ENCODE peak calls at places on chromosomes 11 and 22, in ten cellular contexts. D, B, J, K, N, Y, G, C, L and A are unnamed samples.

GRCh38 chr11:120147950-120148270 is 10.0 kb upstream of the TRIM29 start:
- DNase-seq in D (no peak), B (no peak), J (no peak), K (no peak), N (no peak), Y (no peak), G (no peak), C (no peak), L (no peak), A (no peak)

GRCh38 chr11:118010738-118011461 is 24.7 kb downstream of the IL10RA start:
- DNase-seq in D (no peak), B (no peak), J (no peak), K (no peak), N (peak; percentile 68), Y (no peak), G (peak; percentile 35), C (no peak), L (no peak), A (peak; percentile 66)

GRCh38 chr22:49626361-49627216 is 201.1 kb downstream of the BRD1 start:
- DNase-seq in D (no peak), B (no peak), J (no peak), K (no peak), N (no peak), Y (no peak), G (no peak), C (no peak), L (no peak), A (no peak)

GRCh38 chr22:50656122-50657070 is 16.2 kb upstream of the SHANK3 start:
- DNase-seq in D (no peak), B (peak; percentile 81), J (no peak), K (no peak), N (no peak), Y (no peak), G (no peak), C (peak; percentile 74), L (peak; percentile 62), A (peak; percentile 37)

GRCh38 chr11:7546324-7546791 is 32.6 kb downstream of the PPFIBP2 start:
- DNase-seq in D (no peak), B (peak; percentile 42), J (no peak), K (no peak), N (no peak), Y (no peak), G (peak; percentile 62), C (no peak), L (no peak), A (peak; percentile 31)

GRCh38 chr22:46473021-46473779 is 64.2 kb downstream of the CELSR1 start:
- DNase-seq in D (no peak), B (no peak), J (no peak), K (no peak), N (no peak), Y (no peak), G (no peak), C (no peak), L (no peak), A (no peak)

GRCh38 chr22:50298937-50299656 is 8.3 kb downstream of the PLXNB2 start:
- DNase-seq in D (no peak), B (no peak), J (no peak), K (no peak), N (no peak), Y (no peak), G (no peak), C (no peak), L (no peak), A (no peak)

GRCh38 chr11:2527621-2528291 is 82.9 kb downstream of the KCNQ1 start:
- DNase-seq in D (no peak), B (no peak), J (no peak), K (no peak), N (no peak), Y (no peak), G (no peak), C (no peak), L (no peak), A (peak; percentile 8)

GRCh38 chr11:93784935-93785360 is 866 bp downstream of the MED17 start:
- DNase-seq in D (no peak), B (no peak), J (peak; percentile 22), K (no peak), N (peak; percentile 12), Y (no peak), G (no peak), C (no peak), L (no peak), A (no peak)

GRCh38 chr11:119223856-119224255 is 17.7 kb downstream of the CBL start:
- DNase-seq in D (no peak), B (no peak), J (no peak), K (no peak), N (no peak), Y (no peak), G (no peak), C (no peak), L (peak; percentile 37), A (no peak)

GRCh38 chr22:39214383-39215069 is 30.3 kb downstream of the PDGFB start:
- DNase-seq in D (no peak), B (peak; percentile 77), J (no peak), K (no peak), N (no peak), Y (no peak), G (no peak), C (no peak), L (peak; percentile 56), A (no peak)

GRCh38 chr11:86800076-86800955 is at the start of gene PRSS23:
- DNase-seq in D (no peak), B (peak; percentile 56), J (peak; percentile 78), K (no peak), N (no peak), Y (no peak), G (peak; percentile 40), C (no peak), L (peak; percentile 62), A (peak; percentile 84)

GRCh38 chr11:104926771-104927470 is 28.7 kb upstream of the CASP12 start:
- DNase-seq in D (no peak), B (no peak), J (no peak), K (no peak), N (no peak), Y (no peak), G (no peak), C (peak; percentile 51), L (no peak), A (no peak)

GRCh38 chr22:42680648-42681047 is 31.5 kb upstream of the CYB5R3 start:
- DNase-seq in D (no peak), B (peak; percentile 97), J (no peak), K (no peak), N (no peak), Y (no peak), G (no peak), C (peak; percentile 78), L (peak; percentile 99), A (no peak)

GRCh38 chr22:25644122-25644521 is 79.6 kb downstream of the GRK3 start:
- DNase-seq in D (no peak), B (no peak), J (no peak), K (no peak), N (no peak), Y (no peak), G (no peak), C (no peak), L (peak; percentile 9), A (no peak)

GRCh38 chr22:38948181-38948940 is 9.0 kb upstream of the APOBEC3A start:
- DNase-seq in D (no peak), B (no peak), J (no peak), K (no peak), N (no peak), Y (no peak), G (no peak), C (no peak), L (no peak), A (no peak)